ENCODE peak calls at places on chromosomes 16 and 17, in four cellular contexts. One of them, this sample, is unnamed.

GRCh38 chr16:87231295-87231694 is 85.9 kb downstream of the C16orf95 start:
- DNase-seq in heart right ventricle: no peak
- DNase-seq in progenitor cell of endocrine pancreas: no peak
- DNase-seq in WERI-Rb-1: no peak
- DNase-seq in this sample: no peak

GRCh38 chr17:57574040-57574513 is 171.0 kb downstream of the CCDC182 start:
- DNase-seq in WERI-Rb-1: no peak
- DNase-seq in heart right ventricle: peak; percentile 40
- DNase-seq in progenitor cell of endocrine pancreas: no peak
- DNase-seq in this sample: no peak

GRCh38 chr16:89502319-89502843 is 5.8 kb upstream of the SPG7 start:
- DNase-seq in progenitor cell of endocrine pancreas: peak; percentile 26
- DNase-seq in heart right ventricle: no peak
- DNase-seq in WERI-Rb-1: no peak
- DNase-seq in this sample: peak; percentile 90

GRCh38 chr17:42017866-42018200 is 594 bp upstream of the DNAJC7 start:
- DNase-seq in progenitor cell of endocrine pancreas: no peak
- DNase-seq in WERI-Rb-1: no peak
- DNase-seq in heart right ventricle: no peak
- DNase-seq in this sample: no peak

GRCh38 chr16:78607465-78607864 is 508.0 kb downstream of the WWOX start:
- DNase-seq in WERI-Rb-1: no peak
- DNase-seq in progenitor cell of endocrine pancreas: no peak
- DNase-seq in heart right ventricle: no peak
- DNase-seq in this sample: no peak

GRCh38 chr16:82295306-82296201 is 125.5 kb upstream of the MPHOSPH6 start:
- DNase-seq in WERI-Rb-1: no peak
- DNase-seq in progenitor cell of endocrine pancreas: no peak
- DNase-seq in heart right ventricle: no peak
- DNase-seq in this sample: no peak

GRCh38 chr17:56064506-56064905 is 88.8 kb upstream of the ANKFN1 start:
- DNase-seq in heart right ventricle: no peak
- DNase-seq in progenitor cell of endocrine pancreas: no peak
- DNase-seq in WERI-Rb-1: peak; percentile 98
- DNase-seq in this sample: no peak

GRCh38 chr16:4032768-4033167 is 83.5 kb downstream of the ADCY9 start:
- DNase-seq in progenitor cell of endocrine pancreas: no peak
- DNase-seq in heart right ventricle: peak; percentile 48
- DNase-seq in WERI-Rb-1: no peak
- DNase-seq in this sample: peak; percentile 51

GRCh38 chr17:38431343-38432145 is 3.3 kb downstream of the ARHGAP23 start:
- DNase-seq in WERI-Rb-1: no peak
- DNase-seq in progenitor cell of endocrine pancreas: no peak
- DNase-seq in heart right ventricle: no peak
- DNase-seq in this sample: no peak

GRCh38 chr17:46876353-46876887 is 25.0 kb downstream of the WNT9B start:
- DNase-seq in heart right ventricle: no peak
- DNase-seq in progenitor cell of endocrine pancreas: peak; percentile 28
- DNase-seq in WERI-Rb-1: peak; percentile 66
- DNase-seq in this sample: peak; percentile 87

GRCh38 chr17:266219-266618 is 84.8 kb upstream of the DOC2B start:
- DNase-seq in progenitor cell of endocrine pancreas: peak; percentile 3
- DNase-seq in WERI-Rb-1: peak; percentile 2
- DNase-seq in heart right ventricle: no peak
- DNase-seq in this sample: no peak

GRCh38 chr16:140175-140857 is 1.8 kb upstream of the NPRL3 start:
- DNase-seq in heart right ventricle: no peak
- DNase-seq in WERI-Rb-1: no peak
- DNase-seq in progenitor cell of endocrine pancreas: no peak
- DNase-seq in this sample: no peak

GRCh38 chr17:1709403-1709891 is 730 bp downstream of the TLCD2 start:
- DNase-seq in progenitor cell of endocrine pancreas: no peak
- DNase-seq in WERI-Rb-1: peak; percentile 69
- DNase-seq in heart right ventricle: no peak
- DNase-seq in this sample: no peak

GRCh38 chr17:40726919-40727318 is 23.4 kb upstream of the KRT24 start:
- DNase-seq in heart right ventricle: no peak
- DNase-seq in WERI-Rb-1: no peak
- DNase-seq in progenitor cell of endocrine pancreas: no peak
- DNase-seq in this sample: peak; percentile 45

GRCh38 chr17:41518031-41518430 is 659 bp downstream of the KRT15 start:
- DNase-seq in WERI-Rb-1: no peak
- DNase-seq in heart right ventricle: no peak
- DNase-seq in progenitor cell of endocrine pancreas: no peak
- DNase-seq in this sample: no peak

GRCh38 chr17:2337152-2337810 is at the start of gene SGSM2:
- DNase-seq in heart right ventricle: peak; percentile 74
- DNase-seq in WERI-Rb-1: peak; percentile 77
- DNase-seq in progenitor cell of endocrine pancreas: peak; percentile 69
- DNase-seq in this sample: peak; percentile 50

GRCh38 chr17:75159196-75160031 is 5.1 kb upstream of the JPT1 start:
- DNase-seq in WERI-Rb-1: no peak
- DNase-seq in heart right ventricle: no peak
- DNase-seq in progenitor cell of endocrine pancreas: no peak
- DNase-seq in this sample: peak; percentile 65

GRCh38 chr17:81934098-81934757 is 2.9 kb downstream of the PYCR1 start:
- DNase-seq in progenitor cell of endocrine pancreas: no peak
- DNase-seq in heart right ventricle: no peak
- DNase-seq in WERI-Rb-1: no peak
- DNase-seq in this sample: no peak

GRCh38 chr16:3785413-3785812 is 68.1 kb upstream of the TRAP1 start:
- DNase-seq in progenitor cell of endocrine pancreas: no peak
- DNase-seq in heart right ventricle: no peak
- DNase-seq in WERI-Rb-1: no peak
- DNase-seq in this sample: no peak

GRCh38 chr17:28807925-28808641 is 34.5 kb downstream of the FAM222B start:
- DNase-seq in progenitor cell of endocrine pancreas: no peak
- DNase-seq in heart right ventricle: no peak
- DNase-seq in WERI-Rb-1: no peak
- DNase-seq in this sample: peak; percentile 21

GRCh38 chr16:86088816-86089215 is 189.9 kb downstream of the IRF8 start:
- DNase-seq in progenitor cell of endocrine pancreas: no peak
- DNase-seq in heart right ventricle: no peak
- DNase-seq in WERI-Rb-1: no peak
- DNase-seq in this sample: no peak

GRCh38 chr17:19706791-19707727 is 9.3 kb downstream of the SLC47A2 start:
- DNase-seq in WERI-Rb-1: peak; percentile 78
- DNase-seq in heart right ventricle: no peak
- DNase-seq in progenitor cell of endocrine pancreas: no peak
- DNase-seq in this sample: no peak

GRCh38 chr16:55370762-55371482 is 46.9 kb downstream of the IRX6 start:
- DNase-seq in heart right ventricle: peak; percentile 73
- DNase-seq in WERI-Rb-1: peak; percentile 80
- DNase-seq in progenitor cell of endocrine pancreas: peak; percentile 16
- DNase-seq in this sample: no peak

GRCh38 chr16:68444058-68444657 is 4.2 kb downstream of the SMPD3 start:
- DNase-seq in WERI-Rb-1: peak; percentile 24
- DNase-seq in heart right ventricle: no peak
- DNase-seq in progenitor cell of endocrine pancreas: peak; percentile 70
- DNase-seq in this sample: peak; percentile 70

GRCh38 chr17:82679586-82680465 is 18.7 kb downstream of the RAB40B start:
- DNase-seq in heart right ventricle: no peak
- DNase-seq in progenitor cell of endocrine pancreas: no peak
- DNase-seq in WERI-Rb-1: no peak
- DNase-seq in this sample: peak; percentile 29

GRCh38 chr17:37676115-37676925 is 33.1 kb upstream of the DDX52 start:
- DNase-seq in progenitor cell of endocrine pancreas: no peak
- DNase-seq in WERI-Rb-1: no peak
- DNase-seq in heart right ventricle: no peak
- DNase-seq in this sample: no peak

GRCh38 chr17:81044764-81045589 is 10.0 kb downstream of the BAIAP2 start:
- DNase-seq in progenitor cell of endocrine pancreas: no peak
- DNase-seq in heart right ventricle: peak; percentile 91
- DNase-seq in WERI-Rb-1: no peak
- DNase-seq in this sample: peak; percentile 88

GRCh38 chr16:25063865-25064264 is 47.7 kb upstream of the LCMT1 start:
- DNase-seq in progenitor cell of endocrine pancreas: no peak
- DNase-seq in heart right ventricle: no peak
- DNase-seq in WERI-Rb-1: no peak
- DNase-seq in this sample: no peak

GRCh38 chr16:47234-47633 is 6.2 kb downstream of the POLR3K start:
- DNase-seq in WERI-Rb-1: no peak
- DNase-seq in heart right ventricle: no peak
- DNase-seq in progenitor cell of endocrine pancreas: no peak
- DNase-seq in this sample: no peak

GRCh38 chr17:73787721-73788051 is 143.4 kb upstream of the SDK2 start:
- DNase-seq in WERI-Rb-1: peak; percentile 75
- DNase-seq in progenitor cell of endocrine pancreas: no peak
- DNase-seq in heart right ventricle: no peak
- DNase-seq in this sample: no peak

GRCh38 chr17:57138956-57139576 is 54.0 kb downstream of the AKAP1 start:
- DNase-seq in heart right ventricle: no peak
- DNase-seq in progenitor cell of endocrine pancreas: no peak
- DNase-seq in WERI-Rb-1: no peak
- DNase-seq in this sample: no peak

GRCh38 chr16:89623511-89624232 is 10.2 kb downstream of the DPEP1 start:
- DNase-seq in WERI-Rb-1: no peak
- DNase-seq in progenitor cell of endocrine pancreas: no peak
- DNase-seq in heart right ventricle: no peak
- DNase-seq in this sample: no peak

GRCh38 chr16:89602273-89602951 is 11.0 kb upstream of the DPEP1 start:
- DNase-seq in WERI-Rb-1: peak; percentile 74
- DNase-seq in progenitor cell of endocrine pancreas: no peak
- DNase-seq in heart right ventricle: no peak
- DNase-seq in this sample: peak; percentile 67

GRCh38 chr17:78337244-78338109 is 22.4 kb downstream of the SOCS3 start:
- DNase-seq in progenitor cell of endocrine pancreas: no peak
- DNase-seq in WERI-Rb-1: no peak
- DNase-seq in heart right ventricle: no peak
- DNase-seq in this sample: no peak

GRCh38 chr17:61837175-61838051 is 25.9 kb downstream of the BRIP1 start:
- DNase-seq in progenitor cell of endocrine pancreas: peak; percentile 15
- DNase-seq in WERI-Rb-1: peak; percentile 58
- DNase-seq in heart right ventricle: peak; percentile 19
- DNase-seq in this sample: peak; percentile 39
- TF ChIP-seq CTCF in progenitor cell of endocrine pancreas: peak; percentile 88
- TF ChIP-seq CTCF in WERI-Rb-1: peak; percentile 67
- TF ChIP-seq CTCF in heart right ventricle: peak; percentile 81
- TF ChIP-seq CTCF in this sample: peak; percentile 38

GRCh38 chr17:67443931-67444597 is 67.0 kb downstream of the PITPNC1 start:
- DNase-seq in heart right ventricle: no peak
- DNase-seq in progenitor cell of endocrine pancreas: no peak
- DNase-seq in WERI-Rb-1: no peak
- DNase-seq in this sample: no peak

GRCh38 chr17:67439269-67439668 is 62.2 kb downstream of the PITPNC1 start:
- DNase-seq in WERI-Rb-1: no peak
- DNase-seq in heart right ventricle: no peak
- DNase-seq in progenitor cell of endocrine pancreas: no peak
- DNase-seq in this sample: no peak

GRCh38 chr17:67440311-67441051 is 63.4 kb downstream of the PITPNC1 start:
- DNase-seq in heart right ventricle: no peak
- DNase-seq in WERI-Rb-1: no peak
- DNase-seq in progenitor cell of endocrine pancreas: no peak
- DNase-seq in this sample: no peak

GRCh38 chr17:67441052-67441738 is 64.1 kb downstream of the PITPNC1 start:
- DNase-seq in progenitor cell of endocrine pancreas: no peak
- DNase-seq in WERI-Rb-1: peak; percentile 38
- DNase-seq in heart right ventricle: no peak
- DNase-seq in this sample: no peak

DNA sequence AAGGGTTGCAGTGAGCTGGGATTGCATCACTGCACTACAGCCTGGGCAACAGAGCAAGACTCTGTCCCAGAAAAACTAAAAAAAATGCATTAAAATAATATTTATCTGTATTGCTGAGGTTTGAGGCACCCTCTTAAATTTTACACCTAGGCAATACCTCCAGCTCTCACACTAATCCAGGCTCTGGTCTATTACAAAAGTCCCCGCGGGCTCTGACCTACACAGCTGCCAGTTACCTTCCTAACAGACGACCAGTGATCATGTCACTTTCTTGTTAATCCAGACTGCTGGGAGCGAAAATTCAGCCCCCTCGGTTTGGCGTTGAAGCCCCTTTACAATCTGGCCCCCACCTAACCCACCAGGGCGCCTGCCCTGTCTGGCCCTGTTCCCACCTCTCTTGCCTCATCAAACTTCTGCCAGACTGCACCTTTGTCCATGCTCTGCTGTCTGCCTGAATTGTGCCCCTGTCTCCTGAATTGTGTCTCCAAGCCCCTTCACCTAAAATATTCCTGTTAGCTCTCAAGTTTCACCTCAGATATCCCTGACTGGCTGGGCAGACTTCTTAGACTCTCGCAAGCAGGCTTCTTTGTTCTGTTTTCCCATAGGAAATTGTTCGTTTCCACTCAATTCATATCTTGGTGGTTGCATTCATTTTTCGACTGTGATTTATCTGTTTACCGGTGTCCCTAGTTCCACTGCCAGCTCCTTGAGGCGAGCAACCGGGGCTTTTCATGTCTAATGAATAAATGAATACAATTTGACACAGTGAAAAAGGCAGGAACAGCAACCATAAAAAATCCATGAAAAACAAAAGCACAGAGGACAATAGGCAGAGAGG is 65.9 kb downstream of the PITPNC1 start:
- DNase-seq in progenitor cell of endocrine pancreas: no peak
- DNase-seq in heart right ventricle: no peak
- DNase-seq in WERI-Rb-1: peak; percentile 33
- DNase-seq in this sample: no peak
- TF ChIP-seq CTCF in progenitor cell of endocrine pancreas: no peak
- TF ChIP-seq CTCF in heart right ventricle: no peak
- TF ChIP-seq CTCF in WERI-Rb-1: no peak
- TF ChIP-seq CTCF in this sample: no peak

DNA sequence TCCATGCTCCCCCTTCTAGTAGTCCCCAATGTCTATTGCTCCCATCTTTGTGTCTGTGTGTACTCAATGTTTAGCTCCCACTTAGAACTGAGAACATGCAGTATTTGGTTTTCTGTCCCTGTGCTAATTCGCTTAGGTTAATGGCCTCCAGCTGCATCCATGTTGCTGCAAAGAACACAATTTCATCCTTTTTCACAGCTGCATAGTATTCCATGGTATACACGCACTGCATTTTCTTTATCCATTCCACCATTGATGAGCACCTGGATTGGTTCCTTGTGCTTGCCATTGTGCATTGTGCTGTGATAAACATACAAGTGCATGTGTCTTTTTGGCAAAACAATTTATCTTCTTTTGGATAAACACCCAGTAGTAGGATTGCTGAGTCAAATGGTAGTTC is 77.0 kb upstream of the HSBP1 start:
- DNase-seq in WERI-Rb-1: no peak
- DNase-seq in progenitor cell of endocrine pancreas: no peak
- DNase-seq in heart right ventricle: no peak
- DNase-seq in this sample: no peak
- TF ChIP-seq CTCF in WERI-Rb-1: no peak
- TF ChIP-seq CTCF in progenitor cell of endocrine pancreas: no peak
- TF ChIP-seq CTCF in heart right ventricle: no peak
- TF ChIP-seq CTCF in this sample: no peak

GRCh38 chr17:45247429-45248131 is 14.3 kb downstream of the SPATA32 start:
- DNase-seq in heart right ventricle: peak; percentile 84
- DNase-seq in WERI-Rb-1: peak; percentile 100
- DNase-seq in progenitor cell of endocrine pancreas: peak; percentile 89
- DNase-seq in this sample: peak; percentile 100

GRCh38 chr17:45248132-45248936 is 13.6 kb downstream of the SPATA32 start:
- DNase-seq in heart right ventricle: no peak
- DNase-seq in WERI-Rb-1: peak; percentile 75
- DNase-seq in progenitor cell of endocrine pancreas: no peak
- DNase-seq in this sample: peak; percentile 77

GRCh38 chr17:45246338-45246737 is 15.6 kb downstream of the SPATA32 start:
- DNase-seq in heart right ventricle: no peak
- DNase-seq in progenitor cell of endocrine pancreas: no peak
- DNase-seq in WERI-Rb-1: no peak
- DNase-seq in this sample: no peak

GRCh38 chr17:45244725-45245656 is 16.9 kb downstream of the SPATA32 start:
- DNase-seq in heart right ventricle: no peak
- DNase-seq in progenitor cell of endocrine pancreas: no peak
- DNase-seq in WERI-Rb-1: no peak
- DNase-seq in this sample: no peak

GRCh38 chr17:45246861-45247428 is 14.9 kb downstream of the SPATA32 start:
- DNase-seq in heart right ventricle: no peak
- DNase-seq in progenitor cell of endocrine pancreas: peak; percentile 58
- DNase-seq in WERI-Rb-1: peak; percentile 77
- DNase-seq in this sample: peak; percentile 77
- TF ChIP-seq CTCF in heart right ventricle: peak; percentile 48
- TF ChIP-seq CTCF in progenitor cell of endocrine pancreas: peak; percentile 73
- TF ChIP-seq CTCF in WERI-Rb-1: peak; percentile 90
- TF ChIP-seq CTCF in this sample: peak; percentile 80